ENCODE peak calls at places on chromosomes 1 and 21, in five cellular contexts. W is H1, A is fibroblast of pulmonary artery, N is neural progenitor cell, M is AG10803. L is an unnamed sample.

GRCh38 chr1:23101891-23102688 is 66.6 kb downstream of the LUZP1 start:
- DNase-seq in W (no peak), A (peak), N (no peak), M (peak), L (peak)

GRCh38 chr1:119686661-119687060 is 25.1 kb upstream of the PHGDH start:
- DNase-seq in W (no peak), A (no peak), N (no peak), M (no peak), L (no peak)

GRCh38 chr1:218969021-218969420 is 204.7 kb upstream of the LYPLAL1 start:
- DNase-seq in W (no peak), A (no peak), N (no peak), M (peak), L (peak)

GRCh38 chr1:56627636-56628039 is 17.5 kb upstream of the PRKAA2 start:
- DNase-seq in W (no peak), A (no peak), N (peak), M (no peak), L (peak)

GRCh38 chr1:192485692-192486436 is 89.7 kb upstream of the RGS1 start:
- DNase-seq in W (no peak), A (peak), N (no peak), M (peak), L (peak)

GRCh38 chr1:215406927-215407326 is 160.2 kb upstream of the KCTD3 start:
- DNase-seq in W (no peak), A (no peak), N (no peak), M (no peak), L (no peak)

GRCh38 chr1:185050823-185051451 is 5.6 kb downstream of the RNF2 start:
- DNase-seq in W (no peak), A (peak), N (no peak), M (no peak), L (no peak)

GRCh38 chr1:10059329-10059691 is 26.6 kb downstream of the UBE4B start:
- DNase-seq in W (no peak), A (no peak), N (peak), M (no peak), L (no peak)

GRCh38 chr1:175887981-175888428 is 144.6 kb upstream of the TNR start:
- DNase-seq in W (peak), A (peak), N (peak), M (peak), L (peak)

GRCh38 chr1:77544845-77545244 is 137.6 kb downstream of the ZZZ3 start:
- DNase-seq in W (no peak), A (no peak), N (no peak), M (no peak), L (peak)

GRCh38 chr1:111754964-111755320 is 759 bp upstream of the DDX20 start:
- DNase-seq in W (no peak), A (peak), N (peak), M (peak), L (peak)

GRCh38 chr1:165481820-165482532 is 37.0 kb upstream of the RXRG start:
- DNase-seq in W (no peak), A (peak), N (no peak), M (peak), L (peak)

GRCh38 chr1:45926302-45926701 is 122.9 kb downstream of the MAST2 start:
- DNase-seq in W (no peak), A (no peak), N (peak), M (no peak), L (no peak)

GRCh38 chr21:38420140-38420539 is 78.1 kb downstream of the ERG start:
- DNase-seq in W (no peak), A (no peak), N (no peak), M (peak), L (no peak)

GRCh38 chr1:24860841-24861240 is 69.2 kb downstream of the RUNX3 start:
- DNase-seq in W (no peak), A (no peak), N (no peak), M (no peak), L (no peak)

GRCh38 chr1:24859063-24860010 is 70.7 kb downstream of the RUNX3 start:
- DNase-seq in W (no peak), A (no peak), N (no peak), M (no peak), L (no peak)

GRCh38 chr1:24862775-24863483 is 67.1 kb downstream of the RUNX3 start:
- DNase-seq in W (no peak), A (no peak), N (no peak), M (no peak), L (no peak)

GRCh38 chr1:24864409-24864808 is 65.7 kb downstream of the RUNX3 start:
- DNase-seq in W (no peak), A (no peak), N (peak), M (no peak), L (no peak)

GRCh38 chr1:24861821-24862727 is 68.0 kb downstream of the RUNX3 start:
- DNase-seq in W (peak), A (peak), N (peak), M (no peak), L (peak)
- TF ChIP-seq CTCF in W (no peak), A (peak), N (peak), M (peak), L (peak)

DNA sequence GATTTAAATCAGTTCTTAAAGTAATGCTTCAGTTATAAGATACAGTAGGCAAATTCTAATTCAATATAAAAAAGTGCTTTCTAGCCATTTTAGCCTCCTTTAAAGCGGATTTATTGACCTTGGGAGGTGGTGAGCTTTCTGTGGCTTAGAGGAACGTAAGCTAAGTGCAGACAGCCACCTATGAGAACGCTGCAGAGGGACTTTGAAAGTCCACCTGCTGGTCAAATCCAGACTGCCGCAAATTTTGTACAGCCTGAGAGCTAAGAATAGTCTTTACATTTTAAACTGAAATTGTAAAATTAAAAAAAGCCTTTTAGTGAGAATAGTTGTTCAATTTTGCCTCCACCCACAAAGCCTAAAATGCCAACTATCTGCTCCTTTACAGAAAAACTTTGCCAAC is 67.0 kb upstream of the SSX2IP start:
- DNase-seq in W (no peak), A (no peak), N (no peak), M (no peak), L (no peak)
- H3K4me3 ChIP-seq in W (no peak), A (no peak), N (no peak), M (no peak), L (no peak)

GRCh38 chr1:65097081-65097480 is 50.9 kb upstream of the AK4 start:
- DNase-seq in W (no peak), A (no peak), N (no peak), M (no peak), L (no peak)
- TF ChIP-seq CTCF in W (no peak), A (no peak), N (no peak), M (no peak), L (no peak)

GRCh38 chr1:198922638-198923430 is 284.0 kb downstream of the PTPRC start:
- DNase-seq in W (no peak), A (no peak), N (no peak), M (no peak), L (no peak)

GRCh38 chr1:198923940-198924339 is 285.1 kb downstream of the PTPRC start:
- DNase-seq in W (no peak), A (no peak), N (no peak), M (no peak), L (no peak)

GRCh38 chr1:198915327-198916231 is 276.7 kb downstream of the PTPRC start:
- DNase-seq in W (no peak), A (no peak), N (no peak), M (no peak), L (no peak)

GRCh38 chr1:198918920-198919319 is 280.1 kb downstream of the PTPRC start:
- DNase-seq in W (no peak), A (peak), N (no peak), M (no peak), L (peak)

DNA sequence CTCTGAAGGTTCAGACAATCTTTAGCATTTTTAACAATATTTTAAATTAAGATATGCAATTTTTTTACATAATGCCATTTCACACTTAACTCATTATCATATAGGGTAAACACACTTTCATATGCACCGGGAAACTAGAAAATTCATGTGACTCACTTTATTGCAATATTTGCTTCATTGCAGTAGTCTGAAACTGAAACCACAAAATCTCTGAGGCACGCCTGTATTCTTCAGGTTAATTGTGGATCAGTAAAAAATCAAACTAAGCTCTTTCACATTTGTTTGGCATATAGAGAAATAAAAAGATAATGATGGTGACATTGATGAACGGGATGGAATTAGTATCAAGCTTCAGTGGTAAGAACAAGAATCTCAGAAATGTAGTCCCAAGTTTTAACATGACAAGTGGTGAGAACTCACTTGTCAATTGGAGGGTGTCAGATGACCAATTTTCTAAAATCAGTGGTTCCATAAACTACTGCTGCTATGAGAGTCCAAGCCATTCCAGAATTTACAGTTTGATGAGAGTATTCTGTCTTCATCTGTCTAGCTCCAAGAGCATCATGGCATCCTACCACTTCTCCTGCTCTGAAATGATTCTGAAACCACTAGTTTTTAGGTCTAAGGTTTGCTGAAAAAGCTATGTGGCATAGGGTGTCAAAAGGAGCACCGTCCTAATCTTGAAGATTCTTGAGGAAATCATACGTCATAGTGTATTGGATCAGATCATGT is 281.0 kb downstream of the PTPRC start:
- DNase-seq in W (no peak), A (no peak), N (no peak), M (no peak), L (no peak)
- H3K4me3 ChIP-seq in W (no peak), A (no peak), N (no peak), M (no peak), L (no peak)

DNA sequence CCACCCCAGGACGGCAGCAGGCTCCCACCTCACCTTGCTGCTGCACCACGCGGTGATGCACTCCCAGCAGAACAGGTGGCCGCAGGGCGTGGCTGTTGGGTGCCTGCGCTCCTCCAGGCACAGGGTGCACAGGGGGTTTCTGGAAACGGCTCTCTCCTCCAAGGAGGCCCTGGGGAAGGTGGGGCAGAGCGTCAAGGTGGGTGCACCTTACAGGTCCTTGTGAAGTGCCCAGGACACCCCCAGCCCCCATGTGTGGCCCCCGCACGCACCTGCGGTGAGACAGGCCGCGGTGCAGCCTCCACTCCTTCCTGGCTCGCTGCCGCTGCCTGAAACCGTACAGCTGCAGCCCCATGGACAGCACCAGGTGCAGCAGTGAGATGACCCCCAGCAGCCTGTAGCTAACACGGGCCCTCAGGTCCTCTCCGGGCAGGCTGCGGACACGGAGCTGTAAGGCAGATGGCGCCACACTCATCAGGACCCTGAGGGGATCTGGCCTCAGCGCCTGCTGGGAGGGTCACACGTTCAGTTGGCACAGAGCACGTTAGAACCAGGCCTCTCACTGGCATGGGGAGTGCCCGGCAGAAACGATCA is 5.8 kb downstream of the PEX10 start:
- DNase-seq in W (no peak), A (no peak), N (peak), M (no peak), L (no peak)
- TF ChIP-seq CTCF in W (no peak), A (no peak), N (peak), M (peak), L (no peak)

GRCh38 chr1:19341201-19342076 is 29.3 kb downstream of the SLC66A1 start:
- DNase-seq in W (peak), A (peak), N (peak), M (peak), L (peak)
- H3K4me3 ChIP-seq in W (no peak), A (no peak), N (no peak), M (no peak), L (no peak)

GRCh38 chr1:38805036-38805435 is 54.5 kb downstream of the RRAGC start:
- DNase-seq in W (no peak), A (no peak), N (no peak), M (no peak), L (no peak)
- TF ChIP-seq CTCF in W (no peak), A (no peak), N (no peak), M (no peak), L (no peak)

GRCh38 chr1:90074555-90075315 is 79.8 kb downstream of the ZNF326 start:
- DNase-seq in W (no peak), A (no peak), N (no peak), M (peak), L (no peak)
- H3K4me3 ChIP-seq in W (no peak), A (no peak), N (no peak), M (no peak), L (no peak)